ENCODE peak calls at places on chromosomes 7 and 10, in nine cellular contexts. V is prostate gland; X is IMR-90; D is PC-9; R is HCT116; Q is lower lobe of right lung; K is breast epithelium; G is cardiac muscle cell; W is CD8-positive, alpha-beta T cell. O is an unnamed sample. For H3K4me1, the result is how much of the 10 kb centered on the place peaks cover.

GRCh38 chr10:101095550-101096213 is 33.9 kb downstream of the KAZALD1 start:
- DNase-seq in V (peak), X (peak), D (peak), R (peak), Q (peak), K (peak), G (peak), W (peak), O (peak)

GRCh38 chr10:128095023-128095752 is 31.0 kb downstream of the MKI67 start:
- DNase-seq in V (no peak), X (no peak), D (no peak), R (peak), Q (no peak), K (no peak), G (no peak), W (no peak), O (peak)

GRCh38 chr7:155363852-155364600 is 66.3 kb downstream of the INSIG1 start:
- DNase-seq in V (no peak), X (no peak), D (no peak), R (no peak), Q (peak), K (no peak), G (no peak), W (no peak), O (no peak)

GRCh38 chr10:101617102-101617823 is 29.1 kb downstream of the DPCD start:
- DNase-seq in V (no peak), X (no peak), D (no peak), R (no peak), Q (no peak), K (no peak), G (no peak), W (no peak), O (peak)

GRCh38 chr7:99720370-99721128 is 14.4 kb downstream of the CYP3A7 start:
- DNase-seq in V (no peak), X (no peak), D (no peak), R (no peak), Q (no peak), K (no peak), G (no peak), W (no peak), O (no peak)

GRCh38 chr10:124030711-124031110 is 62.7 kb downstream of the CHST15 start:
- DNase-seq in V (no peak), X (no peak), D (no peak), R (no peak), Q (no peak), K (no peak), G (no peak), W (no peak), O (no peak)

GRCh38 chr10:43077421-43078171 is 727 bp downstream of the RET start:
- DNase-seq in V (no peak), X (no peak), D (no peak), R (no peak), Q (no peak), K (no peak), G (peak), W (no peak), O (no peak)

GRCh38 chr7:69598081-69598486 is at the start of gene AUTS2:
- DNase-seq in V (peak), X (peak), D (no peak), R (no peak), Q (peak), K (peak), G (peak), W (no peak), O (peak)

GRCh38 chr7:113629244-113629643 is 289.6 kb downstream of the PPP1R3A start:
- DNase-seq in V (no peak), X (peak), D (no peak), R (no peak), Q (no peak), K (no peak), G (no peak), W (no peak), O (no peak)

GRCh38 chr7:142461437-142461836 is 203.6 kb upstream of the PRSS58 start:
- DNase-seq in V (no peak), X (peak), D (no peak), R (no peak), Q (no peak), K (no peak), G (no peak), W (no peak), O (no peak)

GRCh38 chr7:135392701-135393100 is 117.2 kb downstream of the CNOT4 start:
- DNase-seq in V (no peak), X (no peak), D (no peak), R (no peak), Q (no peak), K (no peak), G (no peak), W (no peak), O (no peak)

GRCh38 chr7:74000489-74001149 is 27.4 kb upstream of the ELN start:
- DNase-seq in V (no peak), X (peak), D (no peak), R (no peak), Q (no peak), K (no peak), G (no peak), W (no peak), O (no peak)

GRCh38 chr10:95925033-95925432 is 17.3 kb downstream of the CC2D2B start:
- DNase-seq in V (no peak), X (no peak), D (no peak), R (no peak), Q (no peak), K (no peak), G (no peak), W (no peak), O (no peak)

GRCh38 chr7:103142494-103142893 is 6.4 kb downstream of the NAPEPLD start:
- DNase-seq in V (no peak), X (no peak), D (no peak), R (no peak), Q (no peak), K (no peak), G (no peak), W (no peak), O (no peak)

GRCh38 chr7:153193144-153193595 is 433.6 kb downstream of the ACTR3B start:
- DNase-seq in V (no peak), X (no peak), D (peak), R (no peak), Q (peak), K (no peak), G (peak), W (no peak), O (peak)

GRCh38 chr7:153382591-153383225 is 623.2 kb downstream of the ACTR3B start:
- DNase-seq in V (no peak), X (no peak), D (no peak), R (no peak), Q (no peak), K (no peak), G (no peak), W (no peak), O (no peak)

GRCh38 chr7:140671966-140672365 is 779 bp upstream of the ADCK2 start:
- DNase-seq in V (no peak), X (no peak), D (no peak), R (no peak), Q (no peak), K (no peak), G (no peak), W (no peak), O (no peak)

GRCh38 chr10:58700576-58700975 is 187.9 kb downstream of the BICC1 start:
- DNase-seq in V (no peak), X (no peak), D (no peak), R (no peak), Q (no peak), K (no peak), G (no peak), W (no peak), O (no peak)
- H3K4me1 ChIP-seq in V (under half), X (under half), D (under half), R (under half), Q (under half), K (under half), G (under half), W (under half), O (under half)

GRCh38 chr10:67884842-67885680 is 605 bp downstream of the SIRT1 start:
- DNase-seq in V (peak), X (peak), D (peak), R (peak), Q (peak), K (peak), G (peak), W (peak), O (peak)
- TF ChIP-seq CTCF in V (no peak), X (no peak), D (no peak), R (no peak), Q (no peak), K (no peak), G (no peak), W (no peak), O (no peak)

GRCh38 chr10:97715259-97715874 is 1.8 kb downstream of the MARVELD1 start:
- DNase-seq in V (no peak), X (no peak), D (no peak), R (no peak), Q (no peak), K (no peak), G (no peak), W (no peak), O (no peak)

GRCh38 chr10:97714401-97715258 is 1.1 kb downstream of the MARVELD1 start:
- DNase-seq in V (peak), X (peak), D (peak), R (no peak), Q (peak), K (peak), G (peak), W (no peak), O (peak)

GRCh38 chr10:97711640-97712267 is 1.8 kb upstream of the MARVELD1 start:
- DNase-seq in V (no peak), X (no peak), D (no peak), R (no peak), Q (no peak), K (no peak), G (no peak), W (no peak), O (no peak)

GRCh38 chr10:97713828-97714400 is 384 bp downstream of the MARVELD1 start:
- DNase-seq in V (peak), X (peak), D (peak), R (no peak), Q (peak), K (peak), G (peak), W (peak), O (peak)

DNA sequence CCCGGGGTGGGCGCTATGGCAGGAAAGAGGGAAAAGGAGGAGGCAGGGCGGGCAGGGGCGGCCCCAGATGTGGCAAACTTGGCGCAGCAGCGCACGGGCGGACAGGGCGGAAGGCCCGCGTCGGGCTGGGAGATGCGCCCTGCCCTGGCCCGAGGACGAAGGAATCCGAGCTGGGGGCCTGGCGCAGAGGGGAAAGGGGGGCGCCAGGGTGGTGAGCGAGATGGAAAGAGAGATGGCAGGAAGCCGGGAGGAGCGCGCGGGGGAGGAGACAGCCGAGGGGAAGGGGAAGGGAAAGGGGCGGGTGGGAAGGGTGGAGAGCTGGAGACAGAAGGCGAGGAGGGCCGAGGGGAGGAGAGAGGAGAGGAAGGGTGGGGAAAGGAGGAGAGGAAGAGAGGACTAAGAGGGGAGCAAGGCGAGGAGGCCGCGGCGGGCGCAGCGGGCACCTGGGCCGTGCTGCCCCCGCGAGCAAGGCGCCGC is at the start of gene MARVELD1:
- DNase-seq in V (peak), X (peak), D (peak), R (no peak), Q (peak), K (peak), G (peak), W (no peak), O (peak)
- H3K4me3 ChIP-seq in V (peak), X (peak), D (peak), R (peak), Q (peak), K (peak), G (peak), W (peak), O (peak)

GRCh38 chr10:54650547-54650946 is 150.5 kb downstream of the PCDH15 start:
- DNase-seq in V (no peak), X (no peak), D (no peak), R (no peak), Q (no peak), K (no peak), G (no peak), W (no peak), O (no peak)
- H3K4me1 ChIP-seq in V (under half), X (under half), D (under half), R (under half), Q (under half), K (under half), G (under half), W (under half), O (under half)

DNA sequence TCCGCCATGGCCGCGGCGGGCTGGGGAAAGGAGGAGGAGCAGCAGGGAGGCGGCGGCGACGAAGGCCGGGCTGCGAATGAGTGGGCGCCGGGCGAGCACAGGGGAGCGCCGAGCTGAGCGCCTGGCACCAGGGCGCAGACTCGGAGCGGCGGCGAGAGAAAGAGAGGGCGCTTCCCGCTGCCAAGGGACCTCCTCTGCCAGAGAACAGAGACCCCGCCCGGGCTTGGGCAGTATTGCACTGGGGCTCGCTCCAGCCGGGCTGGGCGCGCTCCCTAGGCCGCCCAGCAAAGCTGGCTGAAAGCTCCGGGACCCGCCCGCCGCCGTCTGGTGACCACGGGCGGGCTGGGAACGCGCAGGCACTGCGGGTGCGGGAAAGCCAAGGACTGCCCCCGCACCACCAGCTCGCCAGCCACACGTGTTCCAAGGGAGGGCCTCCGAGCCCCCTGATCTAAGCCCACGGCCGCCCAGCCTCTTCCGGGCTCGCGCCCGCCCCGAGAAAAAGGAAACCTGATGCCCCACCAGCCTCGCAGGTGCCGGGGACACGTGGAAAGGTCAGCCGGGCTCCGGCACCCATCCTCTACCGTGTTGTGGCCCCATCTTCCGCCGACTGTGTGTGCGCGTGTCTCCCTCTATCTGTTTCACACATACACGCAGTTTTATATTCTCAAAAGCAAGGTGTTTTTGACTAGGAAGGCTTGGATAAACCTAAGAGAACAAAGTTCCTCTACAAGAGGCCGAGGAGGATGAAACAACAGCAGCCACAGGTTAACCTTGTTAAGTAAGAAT is at the start of gene CCDC6:
- DNase-seq in V (peak), X (peak), D (peak), R (peak), Q (peak), K (peak), G (peak), W (peak), O (peak)
- TF ChIP-seq CTCF in V (peak), X (peak), D (peak), R (peak), Q (peak), K (peak), G (peak), W (peak), O (peak)

GRCh38 chr10:87089746-87090145 is 4.9 kb downstream of the GLUD1 start:
- DNase-seq in V (no peak), X (no peak), D (no peak), R (no peak), Q (no peak), K (no peak), G (no peak), W (no peak), O (no peak)
- H3K4me3 ChIP-seq in V (peak), X (no peak), D (no peak), R (no peak), Q (no peak), K (no peak), G (no peak), W (no peak), O (no peak)

DNA sequence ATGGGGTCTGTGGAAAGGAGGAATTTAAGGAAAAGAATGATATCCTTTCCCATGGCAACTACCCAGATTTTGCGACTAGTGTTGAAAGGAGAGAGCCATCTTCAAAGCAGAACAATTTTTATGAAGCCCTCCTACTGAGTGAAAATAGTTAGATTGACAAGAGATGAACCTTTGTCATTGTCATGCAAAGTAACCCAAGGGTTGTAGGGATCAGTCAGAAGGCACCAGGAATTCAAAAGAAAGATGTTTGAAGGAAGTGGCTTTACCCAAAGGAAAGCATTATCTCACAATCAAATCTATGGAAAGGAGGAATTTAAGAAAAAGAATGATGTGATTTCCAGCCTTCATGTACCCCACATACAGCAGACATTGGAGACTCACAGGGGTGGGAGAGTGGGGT is 544.4 kb downstream of the IPMK start:
- DNase-seq in V (no peak), X (no peak), D (no peak), R (no peak), Q (no peak), K (no peak), G (no peak), W (no peak), O (no peak)
- H3K4me1 ChIP-seq in V (under half), X (under half), D (under half), R (under half), Q (under half), K (under half), G (under half), W (under half), O (under half)

GRCh38 chr10:97575101-97575668 is 2.6 kb downstream of the ANKRD2 start:
- DNase-seq in V (no peak), X (no peak), D (peak), R (no peak), Q (no peak), K (no peak), G (no peak), W (no peak), O (no peak)

GRCh38 chr10:97578171-97578844 is 5.7 kb downstream of the ANKRD2 start:
- DNase-seq in V (no peak), X (no peak), D (no peak), R (no peak), Q (no peak), K (no peak), G (no peak), W (no peak), O (no peak)

GRCh38 chr10:97580421-97581367 is 3.5 kb upstream of the HOGA1 start:
- DNase-seq in V (no peak), X (no peak), D (no peak), R (no peak), Q (no peak), K (no peak), G (no peak), W (no peak), O (no peak)

GRCh38 chr10:97574374-97575100 is 2.0 kb downstream of the ANKRD2 start:
- DNase-seq in V (peak), X (peak), D (peak), R (peak), Q (peak), K (peak), G (peak), W (no peak), O (peak)

DNA sequence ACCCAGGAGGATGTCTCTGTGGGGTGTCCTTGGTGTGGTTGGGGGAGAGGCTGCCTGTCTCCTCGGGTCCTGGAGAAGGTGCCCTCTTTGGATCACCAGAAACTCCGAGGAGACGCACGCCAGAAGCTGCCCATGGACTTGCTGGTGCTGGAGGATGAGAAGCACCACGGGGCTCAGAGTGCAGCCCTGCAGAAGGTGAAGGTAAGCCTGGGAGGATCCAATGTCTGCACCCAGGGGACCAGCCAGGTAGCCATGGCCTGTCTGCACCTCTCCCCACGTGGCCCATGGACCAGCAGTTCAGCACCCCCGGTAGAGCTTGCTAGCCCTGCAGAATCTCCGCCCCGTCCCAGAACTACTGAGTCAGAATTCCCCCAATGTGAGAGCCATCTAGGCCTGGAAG is 5.1 kb downstream of the ANKRD2 start:
- DNase-seq in V (no peak), X (no peak), D (no peak), R (no peak), Q (no peak), K (no peak), G (no peak), W (no peak), O (no peak)
- TF ChIP-seq CTCF in V (no peak), X (no peak), D (no peak), R (no peak), Q (no peak), K (no peak), G (no peak), W (no peak), O (no peak)

DNA sequence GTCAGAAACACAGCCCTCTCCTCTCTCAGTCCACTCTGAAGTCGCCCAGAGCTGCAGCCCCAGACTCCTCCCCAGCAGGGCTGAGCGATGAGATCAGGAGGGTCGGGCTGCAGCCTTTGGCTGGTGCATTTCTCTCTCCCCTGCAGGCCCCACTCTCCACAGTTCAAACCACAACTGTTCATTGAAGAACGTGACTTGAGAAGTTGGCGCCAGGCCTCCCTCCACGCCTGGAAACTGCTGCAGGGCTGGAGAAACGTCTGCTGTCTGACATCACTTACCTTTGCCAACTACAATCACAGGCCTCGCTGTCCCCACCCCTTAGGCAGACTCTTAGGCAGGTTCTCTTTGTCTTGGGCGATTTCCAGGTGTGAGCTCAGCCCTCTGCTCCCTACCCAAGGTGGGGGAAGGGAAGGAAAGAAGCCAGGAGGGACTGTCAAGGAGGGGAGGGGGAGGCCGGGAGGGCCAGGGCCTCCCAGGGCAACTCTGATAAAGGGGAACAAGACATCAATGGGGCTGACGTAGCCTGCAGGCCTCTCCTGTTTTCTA is 32.8 kb downstream of the CALML5 start:
- DNase-seq in V (peak), X (peak), D (peak), R (no peak), Q (peak), K (peak), G (peak), W (no peak), O (no peak)
- H3K4me3 ChIP-seq in V (no peak), X (no peak), D (peak), R (no peak), Q (peak), K (no peak), G (no peak), W (no peak), O (no peak)

GRCh38 chr10:104321716-104322415 is 16.4 kb downstream of the ITPRIP start:
- DNase-seq in V (no peak), X (no peak), D (no peak), R (no peak), Q (no peak), K (no peak), G (no peak), W (no peak), O (no peak)

GRCh38 chr10:104318810-104319684 is 19.2 kb downstream of the ITPRIP start:
- DNase-seq in V (no peak), X (peak), D (no peak), R (no peak), Q (peak), K (no peak), G (no peak), W (no peak), O (no peak)

GRCh38 chr10:104322416-104322782 is 15.9 kb downstream of the ITPRIP start:
- DNase-seq in V (peak), X (no peak), D (no peak), R (no peak), Q (peak), K (no peak), G (no peak), W (no peak), O (no peak)

GRCh38 chr10:104323085-104323484 is 15.2 kb downstream of the ITPRIP start:
- DNase-seq in V (no peak), X (no peak), D (no peak), R (no peak), Q (no peak), K (no peak), G (no peak), W (no peak), O (no peak)

GRCh38 chr10:104321226-104321625 is 17.0 kb downstream of the ITPRIP start:
- DNase-seq in V (no peak), X (no peak), D (no peak), R (no peak), Q (no peak), K (no peak), G (no peak), W (no peak), O (no peak)
- H3K4me1 ChIP-seq in V (under half), X (under half), D (under half), R (under half), Q (half or more), K (under half), G (under half), W (half or more), O (half or more)

O was measured in A673.